ENCODE peak calls at places on chromosome 22, in nine cellular contexts. O is A549; G is CD8-positive, alpha-beta memory T cell; W is tibial artery; D is Caki2; P is cardiac muscle cell; N is HS-27A; T is ELF-1; X is HEK293T. V is an unnamed sample.
A peak's percentile ranks its signal among the peaks of the same experiment; 100 is the strongest.

GRCh38 chr22:49621601-49622210 is 206.0 kb downstream of the BRD1 start:
- DNase-seq in X (no peak), G (no peak), P (no peak), N (no peak), T (no peak), W (no peak), D (no peak), O (no peak), V (no peak)

GRCh38 chr22:42365337-42365865 is 66.8 kb downstream of the NFAM1 start:
- DNase-seq in N (no peak), W (no peak), G (no peak), O (no peak), T (peak; percentile 94), D (no peak), X (no peak), P (no peak), V (no peak)

GRCh38 chr22:28956506-28956905 is 73.1 kb downstream of the ZNRF3 start:
- DNase-seq in N (no peak), P (no peak), G (no peak), X (no peak), O (no peak), D (no peak), W (no peak), T (no peak), V (no peak)

GRCh38 chr22:36331306-36331911 is 56.4 kb downstream of the MYH9 start:
- DNase-seq in W (peak; percentile 87), D (peak; percentile 91), X (peak; percentile 57), O (peak; percentile 88), G (peak; percentile 78), N (peak; percentile 93), P (peak; percentile 93), T (peak; percentile 91), V (peak; percentile 86)

GRCh38 chr22:46764140-46764680 is 1.8 kb downstream of the TBC1D22A start:
- DNase-seq in X (no peak), N (no peak), D (no peak), O (no peak), G (no peak), T (no peak), W (no peak), P (no peak), V (no peak)

GRCh38 chr22:47165998-47166397 is 403.5 kb downstream of the TBC1D22A start:
- DNase-seq in P (no peak), N (no peak), D (no peak), O (no peak), G (no peak), X (no peak), T (no peak), W (no peak), V (no peak)

GRCh38 chr22:37163618-37164534 is 14.2 kb upstream of the IL2RB start:
- DNase-seq in T (no peak), N (no peak), P (no peak), O (no peak), G (no peak), D (no peak), X (no peak), W (no peak), V (no peak)

GRCh38 chr22:46368871-46369715 is 33.6 kb downstream of the TRMU start:
- DNase-seq in P (no peak), X (no peak), G (no peak), N (no peak), D (no peak), T (peak; percentile 36), O (no peak), W (no peak), V (no peak)

GRCh38 chr22:39873963-39874362 is 19.6 kb downstream of the ENTHD1 start:
- DNase-seq in D (no peak), W (no peak), G (no peak), P (no peak), T (no peak), X (no peak), N (no peak), O (no peak), V (no peak)

GRCh38 chr22:19974233-19974861 is 32.7 kb upstream of the TXNRD2 start:
- DNase-seq in N (no peak), T (peak; percentile 97), X (peak; percentile 91), O (peak; percentile 62), W (peak; percentile 45), P (peak; percentile 68), D (peak; percentile 85), G (no peak), V (peak; percentile 9)

GRCh38 chr22:21009638-21010425 is 5.1 kb upstream of the P2RX6 start:
- DNase-seq in N (no peak), T (peak; percentile 72), G (peak; percentile 26), P (peak; percentile 63), D (no peak), W (no peak), O (peak; percentile 22), X (no peak), V (peak; percentile 73)

GRCh38 chr22:41668971-41669911 is 19.4 kb downstream of the SNU13 start:
- DNase-seq in N (peak; percentile 71), W (no peak), X (no peak), G (no peak), T (peak; percentile 18), D (peak; percentile 85), O (peak; percentile 52), P (peak; percentile 65), V (peak; percentile 69)

GRCh38 chr22:20781272-20781990 is 7.5 kb downstream of the SERPIND1 start:
- DNase-seq in G (no peak), T (no peak), N (no peak), D (no peak), X (no peak), O (no peak), W (no peak), P (peak; percentile 30), V (no peak)

GRCh38 chr22:49623715-49624114 is 204.0 kb downstream of the BRD1 start:
- DNase-seq in G (no peak), T (no peak), D (no peak), X (no peak), O (no peak), N (no peak), P (no peak), W (no peak), V (no peak)

GRCh38 chr22:17098379-17098819 is 13.6 kb downstream of the IL17RA start:
- DNase-seq in D (no peak), O (no peak), N (no peak), X (no peak), G (peak; percentile 55), W (peak; percentile 48), P (peak; percentile 61), T (no peak), V (no peak)

GRCh38 chr22:50573491-50574382 is 4.5 kb downstream of the CPT1B start:
- DNase-seq in D (no peak), O (no peak), G (no peak), W (no peak), P (no peak), T (no peak), X (no peak), N (no peak), V (no peak)

GRCh38 chr22:21982338-21982965 is at the start of gene TOP3B:
- DNase-seq in X (peak; percentile 91), O (peak; percentile 75), N (peak; percentile 35), D (peak; percentile 59), P (peak; percentile 84), T (peak; percentile 70), W (peak; percentile 75), G (peak; percentile 76), V (peak; percentile 39)

GRCh38 chr22:46756097-46756496 is 6.4 kb upstream of the TBC1D22A start:
- DNase-seq in N (no peak), O (no peak), G (no peak), T (no peak), X (no peak), W (no peak), D (no peak), P (no peak), V (no peak)

GRCh38 chr22:17100621-17101020 is 15.8 kb downstream of the IL17RA start:
- DNase-seq in W (no peak), N (no peak), D (no peak), P (no peak), O (no peak), T (no peak), X (no peak), G (no peak), V (no peak)

GRCh38 chr22:49294656-49295464 is 532.8 kb downstream of the BRD1 start:
- DNase-seq in N (no peak), O (no peak), X (no peak), D (no peak), W (peak; percentile 5), T (no peak), G (no peak), P (no peak), V (no peak)

GRCh38 chr22:36922752-36923457 is 9.5 kb downstream of the CSF2RB start:
- DNase-seq in G (no peak), X (no peak), O (no peak), D (no peak), N (no peak), W (no peak), P (no peak), T (no peak), V (no peak)

GRCh38 chr22:17964153-17964552 is 60.2 kb downstream of the MICAL3 start:
- DNase-seq in W (no peak), P (no peak), G (no peak), X (no peak), N (no peak), O (no peak), D (no peak), T (peak; percentile 64), V (no peak)

GRCh38 chr22:41003976-41004375 is 52.8 kb downstream of the RBX1 start:
- DNase-seq in P (no peak), O (no peak), D (no peak), W (no peak), G (no peak), N (no peak), X (no peak), T (no peak), V (no peak)

GRCh38 chr22:49643466-49643865 is 184.2 kb downstream of the BRD1 start:
- DNase-seq in G (no peak), N (no peak), W (no peak), P (no peak), D (no peak), O (no peak), T (no peak), X (no peak), V (no peak)

GRCh38 chr22:48574776-48575566 is 1252.7 kb downstream of the BRD1 start:
- DNase-seq in W (no peak), P (peak; percentile 9), X (no peak), T (peak; percentile 78), O (peak; percentile 67), D (no peak), G (no peak), N (no peak), V (no peak)